ENCODE peak calls at places on chromosomes 11 and 22, in five cellular contexts. G, W, M, B and D are unnamed samples.

GRCh38 chr22:46068908-46069481 is 81.3 kb upstream of the PPARA start:
- DNase-seq in G (peak; percentile 75), W (no peak), M (peak; percentile 23), B (no peak), D (no peak)

GRCh38 chr11:5891216-5891800 is 1.7 kb upstream of the OR52E5 start:
- DNase-seq in G (peak; percentile 52), W (peak; percentile 31), M (no peak), B (no peak), D (no peak)

GRCh38 chr11:12986194-12986898 is 22.8 kb upstream of the RASSF10 start:
- DNase-seq in G (no peak), W (no peak), M (no peak), B (no peak), D (no peak)

GRCh38 chr11:69131644-69132300 is 24.0 kb upstream of the SMIM38 start:
- DNase-seq in G (peak; percentile 86), W (peak; percentile 84), M (peak; percentile 23), B (peak; percentile 76), D (no peak)

GRCh38 chr11:75435571-75435925 is 2.5 kb upstream of the KLHL35 start:
- DNase-seq in G (no peak), W (no peak), M (no peak), B (no peak), D (no peak)

GRCh38 chr11:93537022-93537421 is 6.2 kb downstream of the SMCO4 start:
- DNase-seq in G (no peak), W (no peak), M (peak; percentile 30), B (no peak), D (peak; percentile 24)

GRCh38 chr11:126992065-126992803 is 8.3 kb downstream of the KIRREL3 start:
- DNase-seq in G (peak; percentile 88), W (no peak), M (no peak), B (no peak), D (no peak)

GRCh38 chr22:29733362-29734322 is 13.8 kb downstream of the CABP7 start:
- DNase-seq in G (no peak), W (no peak), M (no peak), B (no peak), D (peak; percentile 16)

GRCh38 chr11:120141144-120142071 is 3.5 kb upstream of the TRIM29 start:
- DNase-seq in G (no peak), W (no peak), M (no peak), B (no peak), D (no peak)

GRCh38 chr11:120021978-120022377 is 115.9 kb downstream of the TRIM29 start:
- DNase-seq in G (no peak), W (no peak), M (no peak), B (no peak), D (no peak)

GRCh38 chr11:96211433-96211832 is 131.6 kb downstream of the MAML2 start:
- DNase-seq in G (no peak), W (no peak), M (no peak), B (no peak), D (no peak)

GRCh38 chr22:46610345-46610744 is 9.8 kb upstream of the GRAMD4 start:
- DNase-seq in G (no peak), W (no peak), M (no peak), B (no peak), D (no peak)

GRCh38 chr11:76768091-76769047 is 14.8 kb upstream of the TSKU start:
- DNase-seq in G (no peak), W (no peak), M (no peak), B (no peak), D (no peak)

GRCh38 chr11:41978951-41979350 is 519.5 kb upstream of the LRRC4C start:
- DNase-seq in G (no peak), W (peak; percentile 7), M (no peak), B (no peak), D (no peak)

GRCh38 chr11:67418476-67419281 is 3.2 kb downstream of the CARNS1 start:
- DNase-seq in G (no peak), W (no peak), M (no peak), B (no peak), D (peak; percentile 20)

GRCh38 chr22:35399114-35399677 is 744 bp upstream of the MCM5 start:
- DNase-seq in G (no peak), W (no peak), M (no peak), B (no peak), D (no peak)

GRCh38 chr11:27013741-27014415 is 20.0 kb downstream of the FIBIN start:
- DNase-seq in G (peak; percentile 44), W (no peak), M (no peak), B (no peak), D (no peak)

GRCh38 chr22:35425971-35426800 is 26.2 kb downstream of the MCM5 start:
- DNase-seq in G (peak; percentile 52), W (no peak), M (no peak), B (no peak), D (no peak)

GRCh38 chr11:37496196-37496595 is 898.2 kb upstream of the RAG2 start:
- DNase-seq in G (no peak), W (no peak), M (no peak), B (no peak), D (no peak)

GRCh38 chr11:35593143-35593542 is 25.1 kb upstream of the FJX1 start:
- DNase-seq in G (peak; percentile 65), W (peak; percentile 46), M (no peak), B (no peak), D (no peak)

GRCh38 chr11:27076121-27076589 is 35.5 kb downstream of the BBOX1 start:
- DNase-seq in G (no peak), W (no peak), M (no peak), B (no peak), D (no peak)